ENCODE peak calls at places on chromosomes 1 and 21, in four cellular contexts. Y is CD4-positive, alpha-beta T cell; E is lower lobe of right lung; I is HCT116. K is an unnamed sample.

GRCh38 chr1:221902961-221903360 is 161.1 kb upstream of the DUSP10 start:
- DNase-seq in Y (no peak), E (no peak), I (no peak), K (no peak)

GRCh38 chr1:10612446-10613160 is 137.9 kb downstream of the PEX14 start:
- DNase-seq in Y (no peak), E (no peak), I (no peak), K (no peak)

GRCh38 chr1:60965280-60965854 is 117.0 kb upstream of the NFIA start:
- DNase-seq in Y (no peak), E (no peak), I (no peak), K (no peak)

GRCh38 chr1:157711802-157712201 is 11.2 kb upstream of the FCRL3 start:
- DNase-seq in Y (no peak), E (no peak), I (no peak), K (no peak)

GRCh38 chr1:200636681-200637080 is 16.1 kb upstream of the KIF14 start:
- DNase-seq in Y (no peak), E (no peak), I (no peak), K (no peak)

GRCh38 chr1:1082239-1083180 is 8.4 kb upstream of the RNF223 start:
- DNase-seq in Y (peak; percentile 4), E (peak; percentile 44), I (no peak), K (no peak)

GRCh38 chr1:110321045-110321444 is 18.1 kb upstream of the RBM15 start:
- DNase-seq in Y (no peak), E (no peak), I (no peak), K (no peak)

GRCh38 chr1:39574646-39575045 is 1.9 kb downstream of the PABPC4 start:
- DNase-seq in Y (no peak), E (no peak), I (no peak), K (no peak)

GRCh38 chr1:152917794-152918193 is 9.4 kb downstream of the IVL start:
- DNase-seq in Y (no peak), E (no peak), I (peak; percentile 18), K (no peak)

GRCh38 chr1:61434276-61434675 is 290.7 kb downstream of the TM2D1 start:
- DNase-seq in Y (no peak), E (no peak), I (no peak), K (no peak)

GRCh38 chr1:81493102-81493864 is 307.5 kb upstream of the ADGRL2 start:
- DNase-seq in Y (no peak), E (no peak), I (no peak), K (no peak)

GRCh38 chr1:209675567-209676154 is 449 bp downstream of the G0S2 start:
- DNase-seq in Y (no peak), E (peak; percentile 48), I (no peak), K (no peak)

GRCh38 chr21:40967771-40968170 is 120.8 kb upstream of the DSCAM start:
- DNase-seq in Y (no peak), E (no peak), I (no peak), K (no peak)

GRCh38 chr21:28655471-28655870 is 337.2 kb downstream of the LTN1 start:
- DNase-seq in Y (no peak), E (no peak), I (no peak), K (no peak)

GRCh38 chr1:94130851-94131595 is 10.1 kb upstream of the ABCA4 start:
- DNase-seq in Y (no peak), E (no peak), I (no peak), K (no peak)

GRCh38 chr1:208475449-208475848 is 231.3 kb upstream of the PLXNA2 start:
- DNase-seq in Y (no peak), E (no peak), I (no peak), K (no peak)

GRCh38 chr1:201758508-201759050 is 70.4 kb upstream of the IPO9 start:
- DNase-seq in Y (no peak), E (no peak), I (no peak), K (no peak)